ENCODE peak calls at places on chromosome 6, in four cellular contexts. K is prostate gland, N is tibial artery, R is MG63. D is an unnamed sample. For H3K9me3, the result is how much of the 10 kb centered on the place peaks cover.

GRCh38 chr6:53928641-53929339 is 134.0 kb downstream of the LRRC1 start:
- DNase-seq in R (no peak), N (no peak), K (no peak), D (no peak)

GRCh38 chr6:159929819-159930218 is 39.0 kb downstream of the MAS1 start:
- DNase-seq in K (no peak), N (no peak), R (no peak), D (no peak)

GRCh38 chr6:11392778-11393507 is 144.6 kb upstream of the TMEM170B start:
- DNase-seq in N (no peak), K (no peak), R (no peak), D (no peak)

GRCh38 chr6:15489563-15489962 is 173.3 kb downstream of the DTNBP1 start:
- DNase-seq in N (no peak), K (no peak), R (no peak), D (no peak)

GRCh38 chr6:158191769-158192168 is 23.6 kb downstream of the GTF2H5 start:
- DNase-seq in K (no peak), R (no peak), N (no peak), D (no peak)

GRCh38 chr6:157912326-157912725 is 69.3 kb upstream of the SYNJ2 start:
- DNase-seq in K (no peak), N (no peak), R (peak), D (peak)

GRCh38 chr6:157436200-157436943 is 55.4 kb downstream of the ZDHHC14 start:
- DNase-seq in K (no peak), N (no peak), R (no peak), D (no peak)

GRCh38 chr6:159887761-159888160 is 3.0 kb upstream of the MAS1 start:
- DNase-seq in N (no peak), K (no peak), R (no peak), D (no peak)

GRCh38 chr6:143807103-143807425 is 36.1 kb upstream of the LTV1 start:
- DNase-seq in R (no peak), N (no peak), K (no peak), D (no peak)

GRCh38 chr6:30130887-30131862 is 4.8 kb upstream of the TRIM40 start:
- DNase-seq in N (peak), K (peak), R (peak), D (peak)

GRCh38 chr6:105510746-105511145 is 107.9 kb upstream of the PREP start:
- DNase-seq in N (no peak), R (no peak), K (no peak), D (peak)

GRCh38 chr6:113102761-113103160 is 754.4 kb upstream of the MARCKS start:
- DNase-seq in N (no peak), R (no peak), K (no peak), D (no peak)

GRCh38 chr6:78436335-78436734 is 431.0 kb upstream of the IRAK1BP1 start:
- DNase-seq in N (no peak), K (no peak), R (no peak), D (peak)

GRCh38 chr6:141809901-141810300 is 322.8 kb upstream of the GJE1 start:
- DNase-seq in N (no peak), R (no peak), K (no peak), D (no peak)

GRCh38 chr6:37125779-37126553 is 44.0 kb upstream of the PIM1 start:
- DNase-seq in K (no peak), R (no peak), N (no peak), D (no peak)

GRCh38 chr6:68873236-68873635 is 238.2 kb downstream of the ADGRB3 start:
- DNase-seq in R (no peak), N (no peak), K (no peak), D (no peak)

GRCh38 chr6:54291738-54292137 is 16.5 kb upstream of the TINAG start:
- DNase-seq in N (no peak), K (no peak), R (no peak), D (no peak)

GRCh38 chr6:139699335-139699734 is 324.9 kb upstream of the CITED2 start:
- DNase-seq in R (no peak), K (no peak), N (peak), D (no peak)

GRCh38 chr6:84508981-84509380 is 255.4 kb downstream of the TBX18 start:
- DNase-seq in K (no peak), R (no peak), N (no peak), D (no peak)

GRCh38 chr6:44064948-44065272 is 62.3 kb downstream of the MRPL14 start:
- DNase-seq in N (no peak), R (no peak), K (no peak), D (no peak)

GRCh38 chr6:37785688-37786270 is 33.7 kb upstream of the ZFAND3 start:
- DNase-seq in N (no peak), R (no peak), K (no peak), D (no peak)

GRCh38 chr6:124573953-124574352 is 388.3 kb upstream of the RNF217 start:
- DNase-seq in N (no peak), R (no peak), K (no peak), D (no peak)

GRCh38 chr6:3281669-3282460 is 23.1 kb downstream of the PSMG4 start:
- DNase-seq in N (peak), R (peak), K (no peak), D (peak)

GRCh38 chr6:159540883-159541282 is 152.2 kb downstream of the SOD2 start:
- DNase-seq in R (no peak), K (no peak), N (no peak), D (no peak)

GRCh38 chr6:128600397-128600951 is 80.1 kb upstream of the PTPRK start:
- DNase-seq in K (no peak), R (peak), N (no peak), D (peak)

GRCh38 chr6:73451166-73452106 is 661 bp downstream of the CGAS start:
- DNase-seq in K (peak), N (peak), R (peak), D (no peak)

GRCh38 chr6:3762852-3763251 is 11.3 kb upstream of the PXDC1 start:
- DNase-seq in N (no peak), R (no peak), K (no peak), D (no peak)

GRCh38 chr6:14360565-14360964 is 243.0 kb downstream of the CD83 start:
- DNase-seq in N (no peak), R (no peak), K (no peak), D (no peak)

GRCh38 chr6:4130357-4130987 is 4.9 kb downstream of the ECI2 start:
- DNase-seq in R (no peak), K (peak), N (no peak), D (no peak)

GRCh38 chr6:43728586-43728985 is 41.0 kb upstream of the MRPS18A start:
- DNase-seq in N (no peak), R (no peak), K (no peak), D (no peak)

GRCh38 chr6:105994522-105995402 is 91.4 kb upstream of the PRDM1 start:
- DNase-seq in K (peak), N (peak), R (peak), D (no peak)

GRCh38 chr6:37373822-37374514 is 20.2 kb downstream of the RNF8 start:
- DNase-seq in K (no peak), R (no peak), N (no peak), D (no peak)

GRCh38 chr6:39608652-39609345 is 116.4 kb downstream of the KIF6 start:
- DNase-seq in R (no peak), N (no peak), K (no peak), D (no peak)

GRCh38 chr6:107822154-107823046 is 1.7 kb downstream of the SCML4 start:
- DNase-seq in R (no peak), K (no peak), N (no peak), D (no peak)

GRCh38 chr6:38907264-38907663 is 141.3 kb upstream of the GLP1R start:
- DNase-seq in R (no peak), N (no peak), K (no peak), D (no peak)

GRCh38 chr6:165876568-165876967 is 213.5 kb upstream of the PDE10A start:
- DNase-seq in K (no peak), R (peak), N (peak), D (peak)

GRCh38 chr6:74167506-74167905 is 471.5 kb downstream of the CD109 start:
- DNase-seq in N (no peak), R (peak), K (no peak), D (no peak)

GRCh38 chr6:111423960-111424846 is 58.8 kb downstream of the REV3L start:
- DNase-seq in N (no peak), R (peak), K (peak), D (no peak)

GRCh38 chr6:86581833-86582232 is 355.5 kb upstream of the HTR1E start:
- DNase-seq in N (no peak), K (no peak), R (no peak), D (no peak)
- H3K9me3 ChIP-seq in N (under half), K (under half), R (under half), D (under half)

GRCh38 chr6:134604014-134604676 is 286.2 kb upstream of the SGK1 start:
- DNase-seq in K (no peak), N (no peak), R (no peak), D (no peak)
- H3K9me3 ChIP-seq in K (under half), N (under half), R (under half), D (under half)

DNA sequence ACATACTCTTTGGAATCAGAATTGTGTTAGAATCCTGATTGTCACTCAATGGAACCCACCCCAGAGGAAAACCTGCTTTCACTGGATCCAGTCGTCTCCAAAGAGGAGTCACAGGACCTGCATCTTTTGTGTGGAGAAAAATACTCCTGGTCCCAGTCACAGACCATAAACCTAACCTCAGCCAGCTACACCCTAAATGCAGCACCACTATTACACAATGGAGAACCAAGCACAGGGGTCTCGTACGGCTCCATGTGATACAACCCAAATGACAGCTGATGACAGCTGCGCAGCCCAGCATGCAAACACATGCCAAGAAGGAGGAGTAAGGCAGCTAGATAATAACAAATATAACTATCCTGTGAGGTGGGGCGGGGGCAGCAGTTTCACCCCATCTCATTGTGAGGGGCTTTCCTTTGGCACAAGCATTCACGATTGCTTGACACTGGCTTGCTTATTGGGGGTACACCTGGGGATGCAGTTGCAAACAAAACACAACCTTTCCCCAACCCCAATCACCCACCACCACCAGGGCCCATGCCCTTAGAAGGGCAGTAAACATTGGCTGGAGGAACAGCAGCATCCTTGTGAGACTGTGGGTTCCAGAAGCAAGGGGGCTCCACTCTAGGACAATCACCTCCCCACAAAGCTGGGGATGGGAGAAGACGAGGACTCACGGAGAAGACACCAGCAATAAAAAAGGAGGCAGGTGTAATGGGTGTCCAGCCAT is 51.5 kb downstream of the TRERF1 start:
- DNase-seq in R (no peak), K (no peak), N (no peak), D (no peak)
- H3K9me3 ChIP-seq in R (under half), K (under half), N (under half), D (under half)

GRCh38 chr6:169335301-169335700 is 81.7 kb upstream of the THBS2 start:
- DNase-seq in N (no peak), R (no peak), K (no peak), D (no peak)

GRCh38 chr6:169339025-169339424 is 85.4 kb upstream of the THBS2 start:
- DNase-seq in R (no peak), K (no peak), N (no peak), D (no peak)

GRCh38 chr6:169339731-169340314 is 86.2 kb upstream of the THBS2 start:
- DNase-seq in N (no peak), R (no peak), K (no peak), D (no peak)

GRCh38 chr6:169340395-169340794 is 86.7 kb upstream of the THBS2 start:
- DNase-seq in K (peak), N (no peak), R (peak), D (no peak)

GRCh38 chr6:169337881-169338445 is 84.3 kb upstream of the THBS2 start:
- DNase-seq in K (no peak), N (no peak), R (peak), D (no peak)
- H3K9me3 ChIP-seq in K (under half), N (under half), R (under half), D (under half)

GRCh38 chr6:48184644-48185043 is 73.6 kb upstream of the PTCHD4 start:
- DNase-seq in K (no peak), N (no peak), R (no peak), D (no peak)
- H3K9me3 ChIP-seq in K (under half), N (under half), R (under half), D (under half)

GRCh38 chr6:1313364-1313754 is 1.5 kb downstream of the FOXQ1 start:
- DNase-seq in R (no peak), K (no peak), N (no peak), D (no peak)
- H3K9me3 ChIP-seq in R (under half), K (under half), N (under half), D (under half)

GRCh38 chr6:149503276-149503675 is 18.5 kb upstream of the ZC3H12D start:
- DNase-seq in R (no peak), K (no peak), N (no peak), D (no peak)
- H3K9me3 ChIP-seq in R (under half), K (under half), N (under half), D (under half)

GRCh38 chr6:118579786-118580185 is 31.7 kb downstream of the PLN start:
- DNase-seq in K (no peak), N (no peak), R (no peak), D (no peak)
- H3K9me3 ChIP-seq in K (under half), N (under half), R (under half), D (under half)